ENCODE peak calls at places on chromosomes 16 and 17, in four cellular contexts. M, A, L and X are unnamed samples.

GRCh38 chr16:49835116-49835880 is 20.6 kb downstream of the ZNF423 start:
- DNase-seq in L (no peak), M (no peak), A (no peak), X (no peak)

GRCh38 chr17:31494259-31495048 is 103.0 kb downstream of the RAB11FIP4 start:
- DNase-seq in A (peak), L (no peak), M (no peak), X (no peak)

GRCh38 chr16:54928421-54929089 is 2.1 kb upstream of the IRX5 start:
- DNase-seq in M (peak), A (no peak), L (peak), X (no peak)

GRCh38 chr17:29613371-29613837 is 9.3 kb downstream of the CORO6 start:
- DNase-seq in A (no peak), L (no peak), M (no peak), X (peak)

GRCh38 chr17:78917451-78918307 is 7.5 kb downstream of the TIMP2 start:
- DNase-seq in A (no peak), L (no peak), M (no peak), X (no peak)

GRCh38 chr17:17155568-17155967 is 50.6 kb downstream of the PLD6 start:
- DNase-seq in A (no peak), M (no peak), L (no peak), X (peak)

GRCh38 chr17:71260366-71260765 is 860.5 kb upstream of the SOX9 start:
- DNase-seq in A (no peak), M (no peak), L (no peak), X (no peak)

GRCh38 chr16:67207857-67208524 is 9.1 kb downstream of the ELMO3 start:
- DNase-seq in M (no peak), L (peak), A (no peak), X (no peak)

GRCh38 chr16:16861546-16861945 is 482.6 kb downstream of the NPIPA7 start:
- DNase-seq in L (peak), A (peak), M (peak), X (peak)

GRCh38 chr17:20273741-20274500 is 193.4 kb downstream of the LGALS9B start:
- DNase-seq in L (no peak), A (no peak), M (no peak), X (no peak)

GRCh38 chr17:36752096-36752888 is 150.9 kb downstream of the MRM1 start:
- DNase-seq in M (no peak), A (no peak), L (no peak), X (no peak)

GRCh38 chr17:60743812-60744211 is 66.2 kb downstream of the BCAS3 start:
- DNase-seq in L (no peak), M (no peak), A (no peak), X (no peak)

GRCh38 chr16:67986949-67987348 is 6.7 kb upstream of the DPEP3 start:
- DNase-seq in L (no peak), M (no peak), A (no peak), X (no peak)

GRCh38 chr16:57061084-57061905 is 31.1 kb upstream of the CPNE2 start:
- DNase-seq in A (no peak), L (no peak), M (no peak), X (peak)

GRCh38 chr16:7124242-7124641 is 208.4 kb upstream of the RBFOX1 start:
- DNase-seq in L (no peak), A (no peak), M (no peak), X (no peak)

GRCh38 chr17:13786000-13786598 is 184.4 kb upstream of the HS3ST3A1 start:
- DNase-seq in M (peak), A (no peak), L (no peak), X (no peak)

GRCh38 chr17:29215717-29216116 is 30.9 kb upstream of the CRYBA1 start:
- DNase-seq in A (no peak), M (no peak), L (no peak), X (no peak)

GRCh38 chr17:43943769-43944418 is 1.6 kb upstream of the PPY start:
- DNase-seq in M (peak), L (peak), A (peak), X (peak)

GRCh38 chr17:1126801-1127550 is 52.8 kb downstream of the ABR start:
- DNase-seq in A (no peak), M (no peak), L (no peak), X (no peak)

GRCh38 chr16:25065899-25066298 is 45.6 kb upstream of the LCMT1 start:
- DNase-seq in A (no peak), M (peak), L (peak), X (peak)

DNA sequence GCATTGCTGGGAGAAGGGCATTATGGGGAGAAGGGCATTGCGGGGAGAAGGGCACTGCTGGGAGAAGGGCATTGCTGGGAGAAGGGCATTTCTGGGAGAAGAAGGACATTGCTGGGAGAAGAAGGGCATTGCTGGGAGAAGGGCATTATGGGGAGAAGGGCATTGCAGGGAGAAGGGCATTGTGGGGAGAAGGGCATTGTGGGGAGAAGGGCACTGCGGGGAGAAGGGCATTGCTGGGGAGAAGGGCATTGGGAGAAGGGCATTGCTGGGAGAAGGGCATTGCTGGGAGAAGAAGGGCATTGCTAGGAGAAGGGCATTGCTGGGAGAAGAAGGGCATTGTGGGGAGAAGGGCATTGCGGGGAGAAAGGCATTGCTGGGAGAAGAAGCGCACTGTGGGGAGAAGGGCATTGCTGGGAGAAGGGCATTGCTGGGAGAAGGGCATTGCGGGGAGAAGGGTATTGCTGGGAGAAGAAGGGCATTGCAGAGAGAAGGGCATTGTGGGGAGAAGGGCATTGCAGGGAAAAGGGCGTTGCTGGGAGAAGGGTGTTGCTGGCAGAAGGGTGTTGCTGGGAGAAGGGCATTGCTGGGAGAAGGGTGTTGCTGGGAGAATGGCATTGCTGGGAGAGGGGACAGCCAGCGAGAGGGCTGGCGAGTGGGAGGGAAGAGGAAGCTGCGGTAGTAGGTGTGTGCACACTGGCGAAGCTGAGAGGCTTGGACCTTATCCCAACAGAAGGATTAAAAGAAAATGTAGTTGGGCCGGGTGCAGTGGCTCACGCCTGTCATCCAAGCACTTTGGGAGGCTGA is 4.6 kb upstream of the PYDC1 start:
- DNase-seq in A (no peak), L (no peak), M (peak), X (no peak)
- TF ChIP-seq FOXK2 in A (no peak), L (no peak), M (no peak), X (no peak)

GRCh38 chr17:45974916-45975630 is 24.0 kb upstream of the STH start:
- DNase-seq in M (no peak), L (no peak), A (no peak), X (no peak)
- TF ChIP-seq FOXK2 in M (no peak), L (no peak), A (no peak), X (no peak)

GRCh38 chr17:49964539-49965521 is 4.2 kb upstream of the DLX4 start:
- DNase-seq in M (no peak), L (no peak), A (no peak), X (no peak)

GRCh38 chr17:49963626-49964538 is 5.1 kb upstream of the DLX4 start:
- DNase-seq in L (no peak), A (no peak), M (no peak), X (no peak)

GRCh38 chr17:49962599-49963276 is 6.3 kb upstream of the DLX4 start:
- DNase-seq in A (no peak), M (no peak), L (no peak), X (no peak)

GRCh38 chr17:49965522-49965905 is 3.5 kb upstream of the DLX4 start:
- DNase-seq in M (no peak), A (no peak), L (no peak), X (no peak)

DNA sequence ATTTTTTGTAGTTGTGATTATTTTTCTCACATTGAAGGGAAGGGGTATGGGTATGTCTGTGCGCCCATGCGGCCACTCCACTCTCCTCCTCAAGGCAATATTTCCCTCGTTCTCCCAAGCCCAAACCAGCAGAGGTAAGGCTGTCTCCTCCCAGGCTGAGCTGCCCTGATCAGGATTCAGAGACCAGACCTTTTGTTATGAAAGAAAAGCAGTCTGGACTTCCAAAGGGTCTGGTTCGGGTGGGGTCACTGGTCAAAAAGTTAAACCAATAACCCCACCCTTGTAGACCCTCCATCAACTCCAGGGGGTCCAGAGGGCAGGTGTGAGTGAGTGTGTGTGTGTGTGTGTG is 5.7 kb upstream of the DLX4 start:
- DNase-seq in L (no peak), A (no peak), M (no peak), X (no peak)
- TF ChIP-seq FOXK2 in L (no peak), A (no peak), M (no peak), X (no peak)

GRCh38 chr16:9366048-9366969 is 274.9 kb downstream of the HAPSTR1 start:
- DNase-seq in M (no peak), A (no peak), L (no peak), X (no peak)

GRCh38 chr16:9360075-9360474 is 268.6 kb downstream of the HAPSTR1 start:
- DNase-seq in A (no peak), L (no peak), M (no peak), X (no peak)

GRCh38 chr16:9363520-9363919 is 272.1 kb downstream of the HAPSTR1 start:
- DNase-seq in M (no peak), L (no peak), A (no peak), X (no peak)

GRCh38 chr16:9362050-9362449 is 270.6 kb downstream of the HAPSTR1 start:
- DNase-seq in M (no peak), A (no peak), L (no peak), X (peak)

DNA sequence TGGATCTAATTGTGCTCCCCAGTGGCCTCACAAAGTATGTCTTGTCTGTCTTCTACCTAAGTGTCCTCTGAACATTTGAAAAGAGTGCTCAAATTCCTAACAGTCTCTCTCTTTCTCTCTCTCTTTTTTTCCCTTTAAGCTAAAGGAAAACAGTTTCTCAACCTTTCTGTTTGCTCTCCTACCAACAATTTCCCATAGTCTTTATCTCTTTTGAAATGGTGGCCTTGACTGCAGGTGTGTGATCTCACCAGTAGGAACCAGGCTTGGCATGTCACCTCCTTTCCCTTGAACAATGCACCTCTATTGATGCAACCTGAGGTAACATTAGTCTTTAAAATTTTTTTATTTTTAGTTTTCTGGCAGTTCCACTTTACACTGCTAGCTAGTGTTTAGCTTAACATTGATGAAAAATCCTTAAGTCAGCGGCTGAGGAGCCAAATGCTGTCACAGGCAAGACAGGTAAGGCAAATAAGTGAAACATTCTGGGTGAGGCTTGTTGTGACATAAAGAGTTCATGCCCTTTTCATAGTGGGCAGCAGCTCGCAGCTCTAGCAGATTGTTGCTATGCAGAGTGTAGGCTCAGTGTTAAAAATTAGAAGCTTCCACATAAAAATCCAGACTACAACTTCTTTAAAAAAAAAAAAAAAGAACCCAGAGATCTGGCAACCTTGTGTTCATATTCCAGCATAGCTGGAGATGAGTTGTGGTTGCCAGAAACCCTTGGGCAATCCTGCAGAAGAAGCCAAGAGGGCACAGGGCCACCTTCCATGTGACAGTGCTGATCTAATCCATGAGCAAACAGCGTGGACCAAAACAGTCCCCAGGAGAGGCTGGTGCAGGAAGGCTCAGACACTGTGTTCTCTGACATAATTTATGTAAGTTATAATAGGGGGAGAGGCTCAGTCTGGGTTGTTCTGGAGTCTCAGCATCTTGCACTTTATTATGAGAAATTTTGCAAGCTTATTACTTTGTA is 273.6 kb downstream of the HAPSTR1 start:
- DNase-seq in L (no peak), M (no peak), A (no peak), X (peak)
- TF ChIP-seq FOXK2 in L (no peak), M (no peak), A (no peak), X (no peak)

GRCh38 chr17:33640629-33641028 is 347.5 kb upstream of the ASIC2 start:
- DNase-seq in L (no peak), M (no peak), A (no peak), X (no peak)
- TF ChIP-seq FOXK2 in L (no peak), M (no peak), A (no peak), X (no peak)

GRCh38 chr17:82548681-82549303 is 29.3 kb downstream of the FOXK2 start:
- DNase-seq in L (peak), A (no peak), M (no peak), X (no peak)
- TF ChIP-seq FOXK2 in L (no peak), A (no peak), M (no peak), X (no peak)

GRCh38 chr16:53052519-53053501 is at the start of gene CHD9NB:
- DNase-seq in M (no peak), L (peak), A (no peak), X (peak)
- TF ChIP-seq FOXK2 in M (no peak), L (no peak), A (no peak), X (no peak)

GRCh38 chr17:50447870-50448573 is 20.7 kb downstream of the CHAD start:
- DNase-seq in A (no peak), L (peak), M (no peak), X (peak)
- TF ChIP-seq FOXK2 in A (no peak), L (no peak), M (no peak), X (no peak)